ENCODE peak calls at places on chromosomes 1 and 21, in eight cellular contexts. B, R, V, S, C, K, Q and X are unnamed samples.

GRCh38 chr1:241021286-241021685 is 335.7 kb downstream of the RGS7 start:
- DNase-seq in R (no peak), V (no peak), B (no peak), C (no peak), K (no peak), Q (no peak), S (no peak), X (no peak)

GRCh38 chr1:115139381-115139780 is 50.1 kb upstream of the TSPAN2 start:
- DNase-seq in K (no peak), Q (no peak), S (peak), V (no peak), R (no peak), B (no peak), C (no peak), X (no peak)

GRCh38 chr1:223831755-223832636 is 13.8 kb downstream of the TP53BP2 start:
- DNase-seq in R (no peak), K (peak), C (no peak), B (peak), V (no peak), Q (no peak), S (no peak), X (no peak)

GRCh38 chr1:26281971-26282693 is 2.2 kb downstream of the SH3BGRL3 start:
- DNase-seq in V (no peak), B (no peak), K (no peak), R (peak), S (peak), C (no peak), Q (no peak), X (no peak)

GRCh38 chr1:26848947-26849774 is 13.8 kb upstream of the SFN start:
- DNase-seq in S (no peak), K (no peak), R (no peak), V (no peak), Q (no peak), C (no peak), B (peak), X (peak)

GRCh38 chr1:77342745-77343144 is 60.9 kb downstream of the AK5 start:
- DNase-seq in C (no peak), Q (no peak), V (no peak), B (no peak), K (no peak), R (no peak), S (no peak), X (no peak)

GRCh38 chr1:39046811-39047210 is 20.7 kb downstream of the NDUFS5 start:
- DNase-seq in R (no peak), V (no peak), S (no peak), B (no peak), K (no peak), Q (no peak), C (no peak), X (no peak)

GRCh38 chr1:184684285-184685077 is 70.2 kb downstream of the EDEM3 start:
- DNase-seq in V (no peak), B (no peak), C (peak), K (no peak), S (peak), Q (no peak), R (no peak), X (no peak)

GRCh38 chr1:175166746-175167145 is 25.8 kb downstream of the KIAA0040 start:
- DNase-seq in R (no peak), B (no peak), C (no peak), K (no peak), V (no peak), S (no peak), Q (no peak), X (no peak)

GRCh38 chr1:14498839-14499238 is 99.6 kb upstream of the KAZN start:
- DNase-seq in Q (no peak), B (no peak), V (no peak), C (no peak), K (no peak), S (no peak), R (no peak), X (no peak)

GRCh38 chr1:111214884-111215283 is 12.6 kb upstream of the CHI3L2 start:
- DNase-seq in K (no peak), S (no peak), V (no peak), R (no peak), C (no peak), Q (peak), B (no peak), X (no peak)

GRCh38 chr1:1775364-1776226 is 2.7 kb downstream of the NADK start:
- DNase-seq in B (no peak), K (no peak), V (no peak), R (no peak), S (no peak), Q (no peak), C (no peak), X (no peak)

GRCh38 chr1:205709059-205709398 is 28.7 kb upstream of the SLC45A3 start:
- DNase-seq in K (no peak), B (no peak), Q (no peak), V (no peak), S (no peak), R (no peak), C (no peak), X (no peak)

GRCh38 chr1:184212649-184213314 is 161.3 kb downstream of the TSEN15 start:
- DNase-seq in K (no peak), S (no peak), V (no peak), C (no peak), Q (no peak), B (peak), R (peak), X (no peak)

GRCh38 chr1:160047116-160047991 is 15.6 kb upstream of the PIGM start:
- DNase-seq in B (no peak), R (no peak), K (no peak), Q (no peak), S (no peak), V (no peak), C (no peak), X (no peak)

GRCh38 chr1:53672243-53672642 is 66.7 kb downstream of the GLIS1 start:
- DNase-seq in K (no peak), C (no peak), B (no peak), S (no peak), V (no peak), R (no peak), Q (no peak), X (no peak)

GRCh38 chr21:27564684-27565280 is 597.9 kb upstream of the ADAMTS5 start:
- DNase-seq in R (peak), K (no peak), C (peak), S (peak), Q (no peak), V (no peak), B (peak), X (peak)

GRCh38 chr1:109181085-109181806 is 32.5 kb upstream of the SARS1 start:
- DNase-seq in B (no peak), C (no peak), R (no peak), Q (no peak), K (no peak), V (no peak), S (no peak), X (no peak)

GRCh38 chr1:109838838-109839240 is 71.8 kb upstream of the CSF1 start:
- DNase-seq in R (no peak), S (no peak), K (no peak), B (peak), C (no peak), V (no peak), Q (no peak), X (no peak)

GRCh38 chr1:9233241-9233941 is 1.2 kb upstream of the H6PD start:
- DNase-seq in B (peak), V (no peak), S (peak), Q (no peak), K (peak), R (no peak), C (peak), X (no peak)

GRCh38 chr21:44293551-44294231 is 6.2 kb upstream of the PFKL start:
- DNase-seq in C (peak), B (no peak), R (no peak), S (no peak), V (no peak), K (no peak), Q (no peak), X (no peak)

GRCh38 chr1:109770331-109771095 is 6.8 kb upstream of the EPS8L3 start:
- DNase-seq in V (no peak), B (no peak), C (peak), R (no peak), S (peak), Q (no peak), K (no peak), X (peak)

GRCh38 chr21:45209685-45210284 is 77.9 kb downstream of the POFUT2 start:
- DNase-seq in K (no peak), C (no peak), V (no peak), S (no peak), B (no peak), R (no peak), Q (no peak), X (no peak)

GRCh38 chr1:19073311-19074186 is 117.1 kb upstream of the IFFO2 start:
- DNase-seq in V (no peak), S (peak), C (peak), R (no peak), Q (no peak), K (no peak), B (peak), X (peak)

GRCh38 chr1:29540801-29541357 is 304.6 kb downstream of the PTPRU start:
- DNase-seq in R (no peak), V (no peak), B (no peak), S (no peak), C (no peak), K (no peak), Q (no peak), X (no peak)

GRCh38 chr1:56911098-56911497 is 54.7 kb downstream of the C8B start:
- DNase-seq in B (peak), R (no peak), C (no peak), Q (no peak), V (no peak), K (no peak), S (no peak), X (no peak)

GRCh38 chr1:3119748-3120524 is 50.9 kb downstream of the PRDM16 start:
- DNase-seq in V (no peak), S (peak), R (no peak), C (peak), Q (no peak), K (no peak), B (no peak), X (no peak)